ENCODE peak calls at places on chromosome X, in eight cellular contexts. H, Z, P, R, O, L, I and S are unnamed samples.

GRCh38 chrX:110442631-110443030 is 84.0 kb downstream of the RTL9 start:
- DNase-seq in O (peak), H (peak), Z (no peak), I (peak), P (no peak), R (no peak), L (no peak), S (peak)

GRCh38 chrX:35787867-35788266 is 10.3 kb upstream of the MAGEB16 start:
- DNase-seq in I (no peak), P (no peak), L (no peak), O (no peak), Z (no peak), H (no peak), R (no peak), S (no peak)

GRCh38 chrX:38641197-38641596 is 79.9 kb downstream of the TSPAN7 start:
- DNase-seq in O (no peak), H (no peak), R (no peak), Z (no peak), I (no peak), P (no peak), L (no peak), S (no peak)

GRCh38 chrX:29090811-29091210 is 503.6 kb downstream of the IL1RAPL1 start:
- DNase-seq in O (peak), L (no peak), R (no peak), Z (no peak), P (no peak), I (no peak), H (no peak), S (no peak)

GRCh38 chrX:40154853-40155616 is 57.3 kb upstream of the BCOR start:
- DNase-seq in I (peak), R (no peak), O (no peak), H (peak), L (no peak), Z (no peak), P (no peak), S (no peak)

GRCh38 chrX:55161581-55161980 is 58.6 kb upstream of the PAGE5 start:
- DNase-seq in I (no peak), Z (no peak), R (no peak), O (no peak), P (no peak), L (no peak), H (peak), S (no peak)

GRCh38 chrX:103536732-103537131 is 17.4 kb upstream of the RAB40A start:
- DNase-seq in L (no peak), H (no peak), I (no peak), R (no peak), Z (no peak), P (no peak), O (no peak), S (no peak)

GRCh38 chrX:57669961-57670360 is 10.1 kb downstream of the NLRP2B start:
- DNase-seq in H (no peak), R (no peak), Z (no peak), I (no peak), O (no peak), P (no peak), L (no peak), S (no peak)

GRCh38 chrX:100731441-100732281 is at the start of gene SYTL4:
- DNase-seq in P (no peak), I (peak), L (no peak), Z (no peak), R (no peak), O (no peak), H (peak), S (peak)